ENCODE peak calls at places on chromosomes 4 and X, in ten cellular contexts. O is thoracic aorta, E is epithelial cell of esophagus, V is fibroblast of lung, P is dorsolateral prefrontal cortex, M is WTC11, R is PC-3, K is psoas muscle, N is neural progenitor cell, T is cardiac muscle cell. Z is an unnamed sample.

GRCh38 chr4:142925161-142925560 is 79.1 kb upstream of the INPP4B start:
- DNase-seq in R (peak), K (no peak), M (no peak), T (no peak), O (no peak), V (peak), P (no peak), N (no peak), E (no peak), Z (no peak)

GRCh38 chrX:9127991-9128390 is 94.1 kb upstream of the FAM9B start:
- DNase-seq in O (no peak), T (no peak), P (no peak), N (no peak), E (no peak), M (no peak), R (no peak), V (no peak), K (no peak), Z (no peak)

GRCh38 chr4:154743683-154744340 is at the start of gene LRAT:
- DNase-seq in P (no peak), K (no peak), R (peak), T (no peak), M (peak), E (peak), N (peak), O (no peak), V (no peak), Z (peak)

GRCh38 chr4:185729300-185729912 is 82.6 kb downstream of the SORBS2 start:
- DNase-seq in N (no peak), T (peak), O (no peak), P (no peak), K (no peak), M (no peak), E (no peak), V (no peak), R (no peak), Z (no peak)

GRCh38 chr4:64022560-64022959 is 386.7 kb downstream of the TECRL start:
- DNase-seq in E (no peak), K (no peak), N (no peak), O (no peak), R (peak), V (no peak), T (no peak), P (no peak), M (no peak), Z (no peak)

GRCh38 chrX:108558217-108558616 is 118.6 kb downstream of the COL4A5 start:
- DNase-seq in V (peak), T (no peak), O (no peak), M (no peak), E (no peak), R (no peak), P (no peak), N (no peak), K (no peak), Z (no peak)

GRCh38 chrX:136781180-136781797 is 557 bp upstream of the ARHGEF6 start:
- DNase-seq in M (no peak), O (no peak), P (no peak), V (no peak), K (peak), R (peak), T (peak), E (no peak), N (no peak), Z (no peak)

GRCh38 chr4:115969756-115970155 is 856.3 kb upstream of the NDST4 start:
- DNase-seq in V (no peak), N (peak), O (no peak), P (no peak), K (no peak), M (peak), T (no peak), E (peak), R (no peak), Z (no peak)

GRCh38 chr4:109826719-109827118 is 1.1 kb upstream of the RRH start:
- DNase-seq in R (peak), K (no peak), V (peak), O (no peak), E (peak), M (no peak), N (no peak), T (peak), P (no peak), Z (no peak)

GRCh38 chrX:24658421-24658820 is 11.3 kb upstream of the PCYT1B start:
- DNase-seq in R (no peak), N (peak), T (peak), P (no peak), E (no peak), O (no peak), M (no peak), V (no peak), K (no peak), Z (no peak)

GRCh38 chrX:153769865-153770605 is 6.0 kb downstream of the PLXNB3 start:
- DNase-seq in E (no peak), O (no peak), P (peak), V (no peak), T (no peak), R (no peak), M (no peak), N (no peak), K (peak), Z (no peak)

GRCh38 chr4:169823685-169824084 is 65.9 kb upstream of the HPF1 start:
- DNase-seq in K (no peak), M (peak), E (peak), N (peak), O (no peak), V (peak), R (peak), P (no peak), T (peak), Z (peak)

GRCh38 chrX:10906861-10907260 is 204.3 kb upstream of the HCCS start:
- DNase-seq in T (no peak), P (no peak), V (peak), N (no peak), E (no peak), M (no peak), R (no peak), K (no peak), O (no peak), Z (no peak)

GRCh38 chr4:184514121-184514988 is 40.0 kb upstream of the IRF2 start:
- DNase-seq in O (no peak), T (peak), E (peak), P (peak), R (peak), V (peak), K (peak), M (no peak), N (peak), Z (peak)

GRCh38 chrX:38654302-38654701 is 93.0 kb downstream of the TSPAN7 start:
- DNase-seq in P (no peak), M (no peak), O (no peak), N (peak), E (peak), K (no peak), R (peak), V (peak), T (peak), Z (no peak)

GRCh38 chr4:15868065-15868464 is 70.5 kb downstream of the FGFBP1 start:
- DNase-seq in P (no peak), O (no peak), M (no peak), N (peak), T (no peak), R (peak), E (peak), K (no peak), V (peak), Z (peak)

GRCh38 chrX:23503835-23504539 is 163.3 kb upstream of the PRDX4 start:
- DNase-seq in O (peak), K (peak), T (peak), M (no peak), V (peak), P (no peak), N (no peak), E (peak), R (peak), Z (no peak)

GRCh38 chrX:136684120-136684519 is 36.2 kb downstream of the CD40LG start:
- DNase-seq in P (no peak), N (no peak), M (no peak), R (no peak), E (no peak), V (no peak), O (no peak), T (no peak), K (no peak), Z (no peak)

GRCh38 chrX:21700967-21701366 is 42.8 kb upstream of the KLHL34 start:
- DNase-seq in M (no peak), R (no peak), E (no peak), O (no peak), K (no peak), T (no peak), P (no peak), N (no peak), V (no peak), Z (no peak)

GRCh38 chr4:68271851-68272756 is 26.6 kb upstream of the TMPRSS11B start:
- DNase-seq in M (peak), N (peak), E (peak), O (no peak), R (peak), V (peak), P (no peak), K (no peak), T (peak), Z (peak)

GRCh38 chrX:9746148-9746880 is 19.3 kb downstream of the GPR143 start:
- DNase-seq in P (no peak), T (peak), N (peak), K (no peak), M (no peak), O (no peak), R (peak), V (peak), E (peak), Z (no peak)

GRCh38 chr4:158130204-158130603 is 42.6 kb downstream of the GASK1B start:
- DNase-seq in V (no peak), T (no peak), K (no peak), O (no peak), M (no peak), E (no peak), N (no peak), P (no peak), R (no peak), Z (no peak)

GRCh38 chrX:119410854-119411253 is 11.7 kb downstream of the SLC25A43 start:
- DNase-seq in R (no peak), N (no peak), O (no peak), E (no peak), K (no peak), T (no peak), M (no peak), P (no peak), V (no peak), Z (no peak)

GRCh38 chr4:38870098-38870850 is 2.7 kb downstream of the FAM114A1 start:
- DNase-seq in R (no peak), K (no peak), V (peak), O (no peak), N (no peak), E (no peak), T (no peak), M (no peak), P (no peak), Z (no peak)

GRCh38 chrX:3262906-3263305 is 83.5 kb downstream of the MXRA5 start:
- DNase-seq in O (peak), M (no peak), N (no peak), P (no peak), R (peak), T (peak), V (peak), K (no peak), E (peak), Z (no peak)

GRCh38 chr4:11769425-11769824 is 340.7 kb upstream of the HS3ST1 start:
- DNase-seq in K (no peak), O (no peak), N (no peak), P (no peak), V (peak), M (no peak), T (peak), R (no peak), E (peak), Z (no peak)

GRCh38 chr4:182653596-182653995 is 263.6 kb downstream of the DCTD start:
- DNase-seq in N (no peak), O (no peak), K (no peak), P (no peak), T (no peak), M (no peak), V (peak), E (no peak), R (no peak), Z (no peak)

GRCh38 chrX:104098151-104098808 is 14.0 kb upstream of the ZCCHC18 start:
- DNase-seq in T (peak), N (peak), V (peak), K (no peak), E (peak), R (peak), M (peak), O (no peak), P (no peak), Z (peak)

GRCh38 chr4:1604706-1605205 is 79.4 kb downstream of the FAM53A start:
- DNase-seq in P (no peak), O (no peak), N (no peak), E (no peak), R (peak), M (no peak), V (no peak), K (peak), T (no peak), Z (peak)

GRCh38 chr4:22237155-22237751 is 278.6 kb downstream of the ADGRA3 start:
- DNase-seq in V (no peak), T (peak), P (no peak), K (no peak), O (no peak), R (peak), N (peak), M (peak), E (peak), Z (peak)

GRCh38 chrX:850471-850916 is 219.9 kb downstream of the SHOX start:
- DNase-seq in K (no peak), P (no peak), V (no peak), N (peak), R (no peak), E (no peak), T (no peak), M (peak), O (no peak), Z (no peak)

GRCh38 chr4:187172340-187172761 is 448.7 kb upstream of the FAT1 start:
- DNase-seq in P (no peak), T (no peak), K (no peak), N (no peak), E (peak), O (no peak), V (peak), M (no peak), R (peak), Z (no peak)

GRCh38 chrX:51148848-51149247 is 183.8 kb upstream of the NUDT10 start:
- DNase-seq in O (no peak), R (peak), N (peak), T (peak), M (peak), E (peak), V (peak), P (no peak), K (no peak), Z (no peak)

GRCh38 chr4:47838445-47838844 is 578 bp upstream of the CORIN start:
- DNase-seq in E (peak), R (peak), K (no peak), N (peak), O (no peak), V (no peak), T (no peak), P (no peak), M (no peak), Z (no peak)

GRCh38 chrX:50988649-50989048 is 78.1 kb downstream of the BMP15 start:
- DNase-seq in N (peak), M (peak), V (peak), E (peak), P (no peak), R (peak), T (peak), O (no peak), K (no peak), Z (peak)

GRCh38 chr4:63693321-63693720 is 715.9 kb downstream of the TECRL start:
- DNase-seq in R (peak), T (peak), E (peak), K (no peak), M (no peak), P (no peak), O (no peak), V (no peak), N (no peak), Z (no peak)

GRCh38 chr4:149752729-149753128 is 62.9 kb downstream of the IQCM start:
- DNase-seq in M (no peak), K (no peak), P (no peak), E (peak), T (no peak), R (peak), O (no peak), V (no peak), N (no peak), Z (no peak)

GRCh38 chr4:151434183-151434860 is 25.3 kb downstream of the FHIP1A start:
- DNase-seq in R (peak), E (peak), K (no peak), N (no peak), P (no peak), T (no peak), O (no peak), V (peak), M (no peak), Z (no peak)

DNA sequence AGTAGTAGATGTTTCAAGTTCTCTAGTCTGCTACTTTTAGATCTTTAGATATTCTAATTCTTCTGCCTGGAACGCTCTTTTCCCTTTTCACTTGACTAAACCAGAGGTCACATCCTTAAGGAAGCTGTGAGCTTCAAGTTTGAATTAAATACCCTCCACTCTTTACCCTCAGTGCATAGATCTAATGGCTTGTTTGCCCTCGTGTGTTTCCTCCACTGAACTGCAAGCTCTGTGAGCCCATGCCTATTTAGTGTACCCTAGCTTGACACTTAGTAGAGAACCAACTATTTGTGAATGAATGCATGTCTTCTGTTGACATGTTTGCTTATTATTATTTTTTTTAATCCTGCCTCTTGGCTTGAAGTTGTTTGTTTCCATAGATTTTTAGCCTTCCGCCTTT is 138.3 kb downstream of the PDE5A start:
- DNase-seq in K (no peak), R (peak), M (peak), N (peak), V (peak), O (no peak), T (peak), E (peak), P (no peak), Z (no peak)
- TF ChIP-seq CTCF in K (no peak), R (peak), M (no peak), N (peak), V (peak), O (no peak), T (peak), E (peak), P (no peak), Z (no peak)

DNA sequence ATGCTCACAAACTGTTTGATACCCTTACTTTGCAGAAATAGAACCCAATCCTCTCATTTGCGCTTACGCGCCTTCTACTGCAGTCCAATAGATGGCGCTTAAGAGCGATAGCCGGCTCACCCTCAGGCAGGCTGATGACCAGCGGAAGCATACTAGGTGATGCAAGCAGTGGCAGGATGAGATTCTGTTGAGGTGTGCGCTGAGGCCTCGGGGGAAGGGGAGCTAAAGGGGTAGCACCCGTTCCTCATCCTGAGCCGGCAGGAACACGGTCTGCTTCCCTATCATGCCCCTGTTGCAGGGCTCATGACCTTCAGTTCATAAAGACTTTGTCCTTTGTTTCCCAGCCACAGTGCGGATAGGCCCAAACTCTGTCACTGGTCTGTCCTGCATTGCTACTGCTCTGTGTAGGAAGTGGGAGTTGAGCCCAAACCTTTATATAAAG is 628.9 kb downstream of the TLL1 start:
- DNase-seq in N (peak), T (peak), P (no peak), E (peak), K (no peak), R (no peak), O (no peak), M (peak), V (peak), Z (peak)
- TF ChIP-seq CTCF in N (peak), T (peak), P (no peak), E (peak), K (no peak), R (peak), O (no peak), M (peak), V (peak), Z (no peak)

GRCh38 chrX:30343206-30343605 is 34.0 kb upstream of the NR0B1 start:
- DNase-seq in O (no peak), R (peak), N (no peak), P (no peak), E (no peak), T (no peak), K (no peak), V (no peak), M (peak), Z (no peak)
- TF ChIP-seq CTCF in O (no peak), R (peak), N (peak), P (no peak), E (no peak), T (no peak), K (no peak), V (no peak), M (no peak), Z (no peak)

GRCh38 chrX:68594769-68595168 is 52.7 kb upstream of the STARD8 start:
- DNase-seq in O (no peak), N (no peak), T (no peak), K (no peak), P (no peak), M (no peak), R (no peak), V (no peak), E (no peak), Z (no peak)

DNA sequence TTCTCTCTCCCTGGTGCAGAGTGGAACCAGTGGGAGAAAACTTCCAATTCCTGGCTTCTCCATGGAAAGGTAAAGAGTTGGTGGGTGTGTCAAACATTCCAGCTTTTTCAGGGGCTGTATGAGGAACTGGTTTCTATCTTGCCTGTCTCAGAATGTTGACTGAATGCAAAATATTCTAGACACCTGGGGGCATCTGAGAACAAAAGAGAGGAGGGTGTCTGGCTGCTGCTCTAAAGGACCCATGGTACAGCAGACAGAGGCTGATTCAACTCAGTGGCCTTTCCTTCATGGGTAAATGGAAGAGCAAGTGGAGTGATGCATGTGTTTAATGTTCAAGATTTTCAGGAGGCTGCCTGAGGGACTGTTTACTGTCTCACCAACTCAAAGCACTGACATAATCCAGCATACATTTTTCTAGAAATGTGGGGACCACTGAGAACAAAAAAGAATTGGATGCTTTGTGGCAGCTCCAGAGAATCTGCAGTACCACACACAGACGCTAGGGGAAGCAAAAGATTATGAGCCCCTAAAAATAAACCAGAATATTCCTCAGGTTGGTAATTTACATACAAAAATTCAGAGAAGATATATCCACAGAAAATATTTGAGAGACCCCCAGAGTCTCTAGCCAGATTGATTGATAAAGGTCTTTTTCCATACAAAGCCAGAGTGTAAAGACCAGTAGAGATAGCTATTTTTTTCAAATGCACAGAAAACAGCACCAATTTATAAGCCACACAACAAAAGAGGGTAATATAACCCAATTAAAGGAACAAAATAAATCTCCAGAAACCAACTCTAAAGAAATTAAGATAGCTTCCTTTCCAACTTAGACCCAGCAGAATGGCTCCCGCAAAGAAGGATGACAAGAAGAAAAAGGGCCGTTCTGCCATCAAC is 48.0 kb upstream of the STARD8 start:
- DNase-seq in P (no peak), M (peak), T (peak), V (no peak), E (no peak), K (no peak), N (no peak), R (peak), O (no peak), Z (peak)
- TF ChIP-seq CTCF in P (peak), M (peak), T (peak), V (peak), E (peak), K (peak), N (peak), R (peak), O (peak), Z (peak)

GRCh38 chrX:40663880-40664630 is 16.7 kb upstream of the CXorf38 start:
- DNase-seq in P (no peak), R (peak), K (no peak), T (peak), O (no peak), N (peak), V (peak), E (peak), M (peak), Z (no peak)
- TF ChIP-seq CTCF in P (peak), R (peak), K (peak), T (peak), O (no peak), N (peak), V (peak), E (peak), M (no peak), Z (no peak)

Z was measured in activated CD8-positive, alpha-beta T cell treated with anti-CD3 and anti-CD28 coated beads for 36 hours.